ENCODE peak calls at places on chromosomes 5 and 9, in seven cellular contexts. L, X, I, F, Y, O and B are unnamed samples.
A peak's percentile ranks its signal among the peaks of the same experiment; 100 is the strongest.

GRCh38 chr5:62533597-62533996 is 45.0 kb upstream of the LRRC70 start:
- DNase-seq in L (no peak), X (no peak), I (no peak), F (no peak), Y (no peak), O (no peak), B (no peak)

GRCh38 chr5:92409131-92409530 is 1026.0 kb upstream of the ARRDC3 start:
- DNase-seq in L (no peak), X (no peak), I (no peak), F (no peak), Y (no peak), O (peak; percentile 4), B (no peak)

GRCh38 chr9:16915126-16915831 is 44.8 kb upstream of the BNC2 start:
- DNase-seq in L (no peak), X (no peak), I (no peak), F (no peak), Y (no peak), O (no peak), B (no peak)

GRCh38 chr9:96663506-96664120 is 8.5 kb upstream of the PRXL2C start:
- DNase-seq in L (no peak), X (no peak), I (no peak), F (no peak), Y (no peak), O (no peak), B (peak; percentile 19)

GRCh38 chr9:84697494-84698114 is 28.1 kb downstream of the NTRK2 start:
- DNase-seq in L (peak; percentile 78), X (peak; percentile 13), I (peak; percentile 56), F (peak; percentile 85), Y (no peak), O (peak; percentile 46), B (peak; percentile 94)

GRCh38 chr9:126763130-126763764 is 41.6 kb upstream of the ZBTB43 start:
- DNase-seq in L (no peak), X (peak; percentile 65), I (no peak), F (no peak), Y (no peak), O (peak; percentile 23), B (peak; percentile 60)

GRCh38 chr5:61805101-61805500 is 473.0 kb downstream of the ZSWIM6 start:
- DNase-seq in L (no peak), X (no peak), I (no peak), F (no peak), Y (no peak), O (peak; percentile 71), B (no peak)

GRCh38 chr9:5897851-5898250 is 7.2 kb downstream of the MLANA start:
- DNase-seq in L (no peak), X (no peak), I (no peak), F (no peak), Y (no peak), O (no peak), B (no peak)

GRCh38 chr5:108061941-108062340 is 320.0 kb downstream of the FBXL17 start:
- DNase-seq in L (no peak), X (no peak), I (no peak), F (no peak), Y (no peak), O (no peak), B (no peak)

GRCh38 chr5:116045821-116046220 is 13.5 kb downstream of the ARL14EPL start:
- DNase-seq in L (no peak), X (no peak), I (no peak), F (no peak), Y (no peak), O (no peak), B (no peak)

GRCh38 chr9:116000748-116001329 is 152.8 kb upstream of the PAPPA start:
- DNase-seq in L (no peak), X (peak; percentile 10), I (no peak), F (no peak), Y (no peak), O (peak; percentile 40), B (peak; percentile 73)

GRCh38 chr5:128341056-128341455 is 197.0 kb downstream of the FBN2 start:
- DNase-seq in L (no peak), X (no peak), I (no peak), F (no peak), Y (no peak), O (no peak), B (no peak)

GRCh38 chr5:170273968-170274710 is 23.4 kb downstream of the LCP2 start:
- DNase-seq in L (no peak), X (peak; percentile 39), I (no peak), F (no peak), Y (no peak), O (peak; percentile 25), B (peak; percentile 84)

GRCh38 chr5:82159014-82159413 is 119.1 kb downstream of the RPS23 start:
- DNase-seq in L (no peak), X (no peak), I (no peak), F (no peak), Y (no peak), O (peak; percentile 68), B (no peak)

GRCh38 chr5:65924366-65925093 is 1.8 kb upstream of the ERBIN start:
- DNase-seq in L (no peak), X (peak; percentile 38), I (no peak), F (no peak), Y (no peak), O (peak; percentile 1), B (peak; percentile 18)

GRCh38 chr9:34456746-34457145 is 1.6 kb downstream of the FAM219A start:
- DNase-seq in L (no peak), X (no peak), I (no peak), F (no peak), Y (no peak), O (no peak), B (no peak)

GRCh38 chr9:5593904-5594303 is 35.0 kb upstream of the RIC1 start:
- DNase-seq in L (no peak), X (no peak), I (no peak), F (no peak), Y (no peak), O (no peak), B (no peak)

GRCh38 chr9:133825555-133826198 is 87.5 kb upstream of the SARDH start:
- DNase-seq in L (no peak), X (no peak), I (no peak), F (peak; percentile 50), Y (no peak), O (no peak), B (no peak)

GRCh38 chr5:50905996-50906395 is 239.6 kb downstream of the PARP8 start:
- DNase-seq in L (no peak), X (no peak), I (no peak), F (no peak), Y (no peak), O (no peak), B (no peak)

GRCh38 chr9:134775552-134775951 is 105.1 kb upstream of the FCN2 start:
- DNase-seq in L (no peak), X (no peak), I (no peak), F (no peak), Y (no peak), O (peak; percentile 5), B (no peak)

GRCh38 chr5:67771791-67772190 is 443.8 kb upstream of the PIK3R1 start:
- DNase-seq in L (no peak), X (no peak), I (no peak), F (no peak), Y (no peak), O (no peak), B (no peak)
- H3K4me3 ChIP-seq in L (no peak overlapping the region), X (no peak overlapping the region), I (no peak overlapping the region), F (no peak overlapping the region), Y (no peak overlapping the region), O (no peak overlapping the region), B (no peak overlapping the region)

GRCh38 chr9:85741112-85741874 is 461 bp downstream of the AGTPBP1 start:
- DNase-seq in L (no peak), X (peak; percentile 15), I (peak; percentile 54), F (peak; percentile 87), Y (no peak), O (peak; percentile 15), B (peak; percentile 76)
- TF ChIP-seq CTCF in L (no peak), X (no peak), I (no peak), F (no peak), Y (no peak), O (no peak), B (no peak)

DNA sequence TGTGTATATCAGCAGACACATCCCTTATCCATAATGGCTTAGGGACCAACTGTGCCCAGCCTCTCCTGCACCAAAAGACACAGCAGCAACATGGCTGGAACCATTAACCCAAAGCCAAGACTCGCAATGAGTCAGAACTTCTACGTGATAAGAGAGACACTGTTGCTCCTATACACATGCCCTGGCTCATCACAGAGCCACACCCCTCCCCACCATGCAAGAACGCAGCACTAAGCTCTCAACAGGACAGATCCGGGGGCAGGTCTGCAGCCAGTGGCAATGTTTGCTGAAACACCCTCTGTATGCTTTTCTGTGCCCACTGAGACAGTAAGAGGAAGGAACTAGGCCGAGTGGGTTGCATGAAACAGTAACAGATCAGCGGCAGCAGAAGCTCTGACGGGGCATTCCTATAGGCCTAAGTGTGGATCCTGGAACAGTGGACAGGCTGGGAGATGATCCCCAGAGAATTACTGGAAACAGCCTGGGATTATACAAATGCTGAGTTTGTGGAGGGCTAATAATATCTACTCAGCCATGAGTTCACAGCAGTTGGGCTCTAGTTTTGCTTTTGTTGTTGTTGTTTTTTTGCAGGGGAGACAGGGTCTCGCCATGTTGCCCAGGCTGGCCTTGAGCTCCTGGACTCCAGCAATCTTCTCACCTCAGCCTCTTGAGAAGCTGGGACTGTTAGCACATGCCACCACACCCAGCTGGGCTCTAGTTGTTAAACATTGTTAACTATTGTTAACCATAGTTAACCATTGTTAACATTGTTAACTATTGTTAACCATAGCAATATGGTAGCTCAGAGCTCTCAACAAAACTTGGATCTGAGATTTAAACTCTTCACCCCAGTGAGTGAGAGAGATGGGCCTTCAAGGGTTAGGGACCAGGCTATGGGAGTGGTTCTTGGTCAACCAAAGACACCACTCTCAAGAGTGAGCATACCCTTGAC is 41.0 kb downstream of the B4GALT1 start:
- DNase-seq in L (peak; percentile 86), X (peak; percentile 27), I (no peak), F (no peak), Y (no peak), O (peak; percentile 5), B (no peak)
- H3K27ac ChIP-seq in L (peak overlapping the region; percentile 80), X (no peak overlapping the region), I (no peak overlapping the region), F (peak overlapping the region; percentile 31), Y (no peak overlapping the region), O (no peak overlapping the region), B (no peak overlapping the region)

GRCh38 chr5:142897328-142897727 is 127.2 kb downstream of the ARHGAP26 start:
- DNase-seq in L (no peak), X (no peak), I (no peak), F (no peak), Y (no peak), O (no peak), B (no peak)

GRCh38 chr5:142901476-142902187 is 131.5 kb downstream of the ARHGAP26 start:
- DNase-seq in L (no peak), X (no peak), I (no peak), F (no peak), Y (no peak), O (no peak), B (no peak)

GRCh38 chr5:142904421-142904820 is 134.2 kb downstream of the ARHGAP26 start:
- DNase-seq in L (no peak), X (no peak), I (no peak), F (no peak), Y (no peak), O (peak; percentile 87), B (no peak)

GRCh38 chr5:142902188-142902965 is 132.2 kb downstream of the ARHGAP26 start:
- DNase-seq in L (no peak), X (no peak), I (no peak), F (no peak), Y (no peak), O (no peak), B (no peak)

DNA sequence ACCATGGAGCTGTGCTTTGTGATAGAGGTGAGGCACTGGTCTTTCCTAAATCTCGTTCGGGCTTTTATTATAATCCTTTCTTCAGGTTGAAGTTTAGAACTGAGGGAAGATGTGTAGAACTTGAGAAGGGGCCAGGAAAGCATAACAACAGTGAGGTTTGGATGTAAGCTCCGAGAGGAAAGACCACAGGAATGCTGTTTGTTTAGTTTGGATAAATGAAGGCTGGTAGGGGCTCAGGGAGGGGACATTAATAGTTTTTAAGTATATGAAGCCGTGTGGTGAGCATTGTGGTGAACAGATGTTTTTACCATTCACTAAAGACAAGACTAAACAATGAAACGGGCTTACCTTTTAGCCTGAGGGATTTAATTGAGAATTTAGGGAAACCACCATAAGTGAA is 130.7 kb downstream of the ARHGAP26 start:
- DNase-seq in L (no peak), X (no peak), I (no peak), F (no peak), Y (no peak), O (peak; percentile 75), B (no peak)
- H3K4me3 ChIP-seq in L (no peak overlapping the region), X (no peak overlapping the region), I (no peak overlapping the region), F (no peak overlapping the region), Y (no peak overlapping the region), O (no peak overlapping the region), B (no peak overlapping the region)